ENCODE peak calls at places on chromosome 9, in six cellular contexts. One of them, this sample, is unnamed.

GRCh38 chr9:79222483-79222882 is 349.3 kb upstream of the TLE4 start:
- DNase-seq in GM03348: no peak
- DNase-seq in GM12892: no peak
- DNase-seq in endodermal cell: no peak
- DNase-seq in islet precursor cell: no peak
- DNase-seq in stimulated activated naive B cell treated with anti-CD40 and anti-IgM and Interleukin-4, amounts not matched to agents 10 μg/mL and 1 μg/mL and 100 μg/mL, for 72 hours: no peak
- DNase-seq in this sample: no peak

GRCh38 chr9:84652496-84653081 is 16.9 kb upstream of the NTRK2 start:
- DNase-seq in stimulated activated naive B cell treated with anti-CD40 and anti-IgM and Interleukin-4, amounts not matched to agents 10 μg/mL and 1 μg/mL and 100 μg/mL, for 72 hours: no peak
- DNase-seq in endodermal cell: no peak
- DNase-seq in GM03348: no peak
- DNase-seq in GM12892: no peak
- DNase-seq in islet precursor cell: no peak
- DNase-seq in this sample: no peak

GRCh38 chr9:123622696-123623095 is 266.7 kb downstream of the CRB2 start:
- DNase-seq in stimulated activated naive B cell treated with anti-CD40 and anti-IgM and Interleukin-4, amounts not matched to agents 10 μg/mL and 1 μg/mL and 100 μg/mL, for 72 hours: no peak
- DNase-seq in GM12892: no peak
- DNase-seq in islet precursor cell: no peak
- DNase-seq in endodermal cell: no peak
- DNase-seq in GM03348: no peak
- DNase-seq in this sample: no peak

GRCh38 chr9:16727452-16728127 is 142.9 kb downstream of the BNC2 start:
- DNase-seq in endodermal cell: no peak
- DNase-seq in GM12892: no peak
- DNase-seq in islet precursor cell: no peak
- DNase-seq in stimulated activated naive B cell treated with anti-CD40 and anti-IgM and Interleukin-4, amounts not matched to agents 10 μg/mL and 1 μg/mL and 100 μg/mL, for 72 hours: no peak
- DNase-seq in GM03348: peak; percentile 27
- DNase-seq in this sample: peak; percentile 37

GRCh38 chr9:136673970-136674785 is 11.5 kb downstream of the EGFL7 start:
- DNase-seq in GM12892: no peak
- DNase-seq in endodermal cell: no peak
- DNase-seq in islet precursor cell: no peak
- DNase-seq in GM03348: no peak
- DNase-seq in stimulated activated naive B cell treated with anti-CD40 and anti-IgM and Interleukin-4, amounts not matched to agents 10 μg/mL and 1 μg/mL and 100 μg/mL, for 72 hours: no peak
- DNase-seq in this sample: no peak

GRCh38 chr9:17531642-17532254 is 47.1 kb upstream of the SH3GL2 start:
- DNase-seq in endodermal cell: peak; percentile 81
- DNase-seq in stimulated activated naive B cell treated with anti-CD40 and anti-IgM and Interleukin-4, amounts not matched to agents 10 μg/mL and 1 μg/mL and 100 μg/mL, for 72 hours: no peak
- DNase-seq in GM03348: peak; percentile 72
- DNase-seq in GM12892: no peak
- DNase-seq in islet precursor cell: no peak
- DNase-seq in this sample: peak; percentile 31

GRCh38 chr9:86098793-86099694 is at the start of gene GOLM1:
- DNase-seq in GM12892: peak; percentile 49
- DNase-seq in endodermal cell: peak; percentile 84
- DNase-seq in islet precursor cell: peak; percentile 74
- DNase-seq in stimulated activated naive B cell treated with anti-CD40 and anti-IgM and Interleukin-4, amounts not matched to agents 10 μg/mL and 1 μg/mL and 100 μg/mL, for 72 hours: peak; percentile 24
- DNase-seq in GM03348: peak; percentile 95
- DNase-seq in this sample: peak; percentile 65

GRCh38 chr9:14089051-14089798 is 224.7 kb downstream of the NFIB start:
- DNase-seq in stimulated activated naive B cell treated with anti-CD40 and anti-IgM and Interleukin-4, amounts not matched to agents 10 μg/mL and 1 μg/mL and 100 μg/mL, for 72 hours: no peak
- DNase-seq in GM03348: no peak
- DNase-seq in islet precursor cell: no peak
- DNase-seq in GM12892: no peak
- DNase-seq in endodermal cell: no peak
- DNase-seq in this sample: no peak